ENCODE peak calls at places on chromosomes 7 and 10, in nine cellular contexts. J, Q, B, Z, V, A, N, L and H are unnamed samples.

GRCh38 chr10:71218046-71218832 is 5.9 kb downstream of the UNC5B start:
- DNase-seq in A (peak), L (no peak), Z (peak), J (peak), Q (no peak), V (peak), N (no peak), B (no peak), H (no peak)

GRCh38 chr7:87784424-87784823 is 91.7 kb downstream of the SLC25A40 start:
- DNase-seq in Z (no peak), A (no peak), V (no peak), J (no peak), Q (no peak), L (no peak), B (no peak), N (no peak), H (no peak)

GRCh38 chr10:58266826-58267712 is 625 bp downstream of the IPMK start:
- DNase-seq in Q (no peak), B (no peak), A (peak), J (peak), L (peak), V (peak), Z (no peak), N (peak), H (no peak)

GRCh38 chr10:111498560-111498959 is 421.7 kb downstream of the ADRA2A start:
- DNase-seq in B (no peak), V (no peak), Q (no peak), L (no peak), A (no peak), Z (no peak), J (no peak), N (no peak), H (no peak)

GRCh38 chr7:106542550-106543220 is 118.3 kb downstream of the CCDC71L start:
- DNase-seq in B (peak), Z (peak), J (peak), A (peak), V (no peak), L (peak), N (peak), Q (peak), H (peak)

GRCh38 chr7:8436965-8437364 is 3.6 kb downstream of the NXPH1 start:
- DNase-seq in Z (peak), J (no peak), L (peak), B (peak), V (peak), N (no peak), Q (peak), A (peak), H (peak)

GRCh38 chr7:5526190-5527037 is 102.8 kb upstream of the TNRC18 start:
- DNase-seq in L (peak), V (peak), A (no peak), J (peak), N (peak), Q (no peak), Z (no peak), B (no peak), H (no peak)

GRCh38 chr7:23332193-23332592 is 33.1 kb downstream of the MALSU1 start:
- DNase-seq in B (no peak), V (no peak), Z (no peak), A (no peak), Q (no peak), J (no peak), L (no peak), N (no peak), H (no peak)

GRCh38 chr10:75335983-75336382 is 65.6 kb downstream of the ZNF503 start:
- DNase-seq in L (no peak), V (no peak), Q (no peak), N (no peak), A (no peak), B (peak), J (no peak), Z (no peak), H (peak)

GRCh38 chr7:25832926-25833325 is 319.1 kb upstream of the NFE2L3 start:
- DNase-seq in Q (no peak), N (no peak), V (no peak), B (no peak), Z (no peak), A (no peak), J (no peak), L (no peak), H (no peak)

GRCh38 chr10:11154809-11155208 is 137.1 kb downstream of the CELF2 start:
- DNase-seq in B (no peak), V (no peak), N (no peak), L (no peak), J (no peak), A (no peak), Z (no peak), Q (no peak), H (no peak)

GRCh38 chr10:8121199-8121890 is 66.9 kb downstream of the GATA3 start:
- DNase-seq in J (no peak), V (no peak), Z (no peak), B (no peak), N (no peak), Q (no peak), L (no peak), A (no peak), H (no peak)

GRCh38 chr10:128526793-128527375 is 400.7 kb upstream of the MKI67 start:
- DNase-seq in Q (no peak), A (no peak), Z (no peak), J (peak), N (no peak), L (peak), V (no peak), B (no peak), H (no peak)

GRCh38 chr10:128861018-128861565 is 605.9 kb upstream of the MGMT start:
- DNase-seq in L (no peak), A (no peak), J (no peak), B (no peak), N (no peak), V (no peak), Z (no peak), Q (no peak), H (no peak)

GRCh38 chr10:79380125-79380917 is 33.1 kb downstream of the PPIF start:
- DNase-seq in N (peak), B (no peak), Q (no peak), V (no peak), A (no peak), L (peak), Z (no peak), J (no peak), H (no peak)
- TF ChIP-seq POLR2A in N (no peak), B (no peak), Q (no peak), V (no peak), A (no peak), L (no peak), Z (no peak), J (no peak), H (no peak)

DNA sequence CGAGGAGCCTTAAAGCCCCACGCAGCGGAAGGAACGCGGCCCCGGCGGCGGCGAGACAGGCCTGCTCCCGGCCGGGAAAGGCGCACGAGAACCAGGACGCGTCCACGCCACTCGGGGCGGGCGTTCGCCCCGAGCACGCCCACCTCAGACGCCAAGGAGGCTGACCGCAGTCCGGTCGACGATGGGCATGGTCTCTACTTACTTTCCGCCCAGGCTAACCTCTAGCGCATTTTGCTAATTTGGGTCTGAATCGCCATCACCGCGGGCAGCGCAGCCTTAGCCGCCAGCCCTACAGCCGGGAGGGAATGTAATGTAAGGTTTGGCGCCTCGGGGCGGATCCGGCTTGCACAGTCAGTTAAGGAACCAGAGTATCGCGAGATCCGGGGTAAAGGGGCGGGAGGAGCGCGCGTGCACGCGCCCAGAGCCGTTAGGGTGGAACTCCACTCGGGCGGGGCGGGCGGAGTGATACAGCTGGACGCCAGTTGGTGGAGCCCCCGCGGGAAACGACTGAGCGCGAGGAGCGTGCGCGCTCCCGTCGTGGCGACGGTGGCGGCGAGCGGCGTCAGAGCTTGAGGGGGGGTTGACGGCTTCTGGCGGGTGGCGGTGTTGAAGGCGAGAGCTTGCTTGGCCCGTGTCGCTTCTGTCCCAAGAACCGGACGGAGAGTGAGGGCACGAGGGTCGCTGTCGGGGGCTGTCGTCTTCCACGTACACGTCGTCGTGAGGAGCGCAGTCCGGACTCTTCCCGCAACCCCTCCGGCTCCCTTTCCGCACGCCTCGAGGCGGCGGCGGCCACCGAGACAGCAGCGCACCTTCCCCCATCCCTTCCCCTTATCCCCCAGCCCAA is at the start of gene LUC7L2:
- DNase-seq in A (peak), V (peak), B (peak), J (peak), Q (peak), Z (peak), L (peak), N (peak), H (peak)
- TF ChIP-seq POLR2A in A (peak), V (peak), B (peak), J (peak), Q (peak), Z (peak), L (peak), N (peak), H (peak)

GRCh38 chr7:27106906-27107250 is 4.4 kb upstream of the HOXA2 start:
- DNase-seq in A (no peak), B (no peak), Q (no peak), Z (no peak), J (no peak), V (no peak), L (no peak), N (no peak), H (no peak)

GRCh38 chr7:27107391-27107900 is 5.0 kb upstream of the HOXA2 start:
- DNase-seq in Q (no peak), Z (no peak), B (no peak), L (no peak), A (no peak), J (no peak), V (no peak), N (no peak), H (no peak)

GRCh38 chr7:27107901-27108381 is 5.5 kb upstream of the HOXA2 start:
- DNase-seq in L (no peak), A (no peak), J (no peak), B (no peak), V (no peak), N (peak), Q (no peak), Z (no peak), H (no peak)

GRCh38 chr7:27109533-27110162 is 7.2 kb upstream of the HOXA2 start:
- DNase-seq in V (no peak), B (no peak), Z (no peak), Q (no peak), L (no peak), J (no peak), A (no peak), N (no peak), H (no peak)

GRCh38 chr7:27108390-27109127 is 6.1 kb upstream of the HOXA2 start:
- DNase-seq in L (no peak), Q (no peak), B (no peak), V (peak), Z (no peak), N (peak), J (no peak), A (no peak), H (no peak)
- TF ChIP-seq POLR2A in L (peak), Q (no peak), B (no peak), V (no peak), Z (no peak), N (peak), J (peak), A (no peak), H (no peak)

GRCh38 chr10:3482200-3482993 is 302.6 kb downstream of the KLF6 start:
- DNase-seq in Q (no peak), J (peak), B (peak), Z (peak), A (peak), V (no peak), L (peak), N (peak), H (no peak)
- TF ChIP-seq POLR2A in Q (no peak), J (no peak), B (peak), Z (no peak), A (no peak), V (no peak), L (peak), N (no peak), H (no peak)

GRCh38 chr10:13707156-13707881 is 120.6 kb downstream of the PRPF18 start:
- DNase-seq in A (peak), V (peak), Z (no peak), J (peak), B (no peak), Q (peak), N (peak), L (peak), H (no peak)
- TF ChIP-seq POLR2A in A (peak), V (no peak), Z (no peak), J (peak), B (peak), Q (no peak), N (no peak), L (peak), H (peak)